ENCODE peak calls at places on chromosomes 2 and 18, in ten cellular contexts. One of them, this sample, is unnamed.

GRCh38 chr2:145764631-145765030 is 1244.7 kb upstream of the ZEB2 start:
- DNase-seq in HCT116: no peak
- DNase-seq in fibroblast of pulmonary artery: peak
- DNase-seq in left lung: peak
- DNase-seq in neural progenitor cell: no peak
- DNase-seq in mammary epithelial cell: no peak
- DNase-seq in BE2C: peak
- DNase-seq in endothelial cell: no peak
- DNase-seq in CD4-positive, alpha-beta T cell: no peak
- DNase-seq in chondrocyte: no peak
- DNase-seq in this sample: no peak

GRCh38 chr18:22505136-22505535 is 87.4 kb upstream of the CTAGE1 start:
- DNase-seq in HCT116: no peak
- DNase-seq in fibroblast of pulmonary artery: peak
- DNase-seq in left lung: no peak
- DNase-seq in neural progenitor cell: no peak
- DNase-seq in mammary epithelial cell: no peak
- DNase-seq in BE2C: no peak
- DNase-seq in endothelial cell: no peak
- DNase-seq in CD4-positive, alpha-beta T cell: no peak
- DNase-seq in chondrocyte: no peak
- DNase-seq in this sample: no peak

GRCh38 chr2:56464066-56464465 is 280.3 kb downstream of the CCDC85A start:
- DNase-seq in HCT116: no peak
- DNase-seq in fibroblast of pulmonary artery: no peak
- DNase-seq in left lung: no peak
- DNase-seq in neural progenitor cell: no peak
- DNase-seq in mammary epithelial cell: no peak
- DNase-seq in BE2C: no peak
- DNase-seq in endothelial cell: no peak
- DNase-seq in CD4-positive, alpha-beta T cell: no peak
- DNase-seq in chondrocyte: no peak
- DNase-seq in this sample: no peak

GRCh38 chr2:219643084-219643473 is 15.6 kb downstream of the SLC4A3 start:
- DNase-seq in HCT116: no peak
- DNase-seq in fibroblast of pulmonary artery: no peak
- DNase-seq in left lung: no peak
- DNase-seq in neural progenitor cell: no peak
- DNase-seq in mammary epithelial cell: no peak
- DNase-seq in BE2C: no peak
- DNase-seq in endothelial cell: no peak
- DNase-seq in CD4-positive, alpha-beta T cell: no peak
- DNase-seq in chondrocyte: no peak
- DNase-seq in this sample: no peak

GRCh38 chr18:74775239-74775638 is 177.6 kb downstream of the ZNF407 start:
- DNase-seq in HCT116: no peak
- DNase-seq in fibroblast of pulmonary artery: peak
- DNase-seq in left lung: no peak
- DNase-seq in neural progenitor cell: no peak
- DNase-seq in mammary epithelial cell: peak
- DNase-seq in BE2C: no peak
- DNase-seq in endothelial cell: no peak
- DNase-seq in CD4-positive, alpha-beta T cell: no peak
- DNase-seq in chondrocyte: no peak
- DNase-seq in this sample: no peak

GRCh38 chr2:130963849-130964793 is 127.4 kb downstream of the ARHGEF4 start:
- DNase-seq in HCT116: no peak
- DNase-seq in fibroblast of pulmonary artery: peak
- DNase-seq in left lung: no peak
- DNase-seq in neural progenitor cell: peak
- DNase-seq in mammary epithelial cell: no peak
- DNase-seq in BE2C: peak
- DNase-seq in endothelial cell: peak
- DNase-seq in CD4-positive, alpha-beta T cell: no peak
- DNase-seq in chondrocyte: no peak
- DNase-seq in this sample: no peak

GRCh38 chr2:191629001-191629453 is 48.9 kb upstream of the NABP1 start:
- DNase-seq in HCT116: no peak
- DNase-seq in fibroblast of pulmonary artery: no peak
- DNase-seq in left lung: no peak
- DNase-seq in neural progenitor cell: no peak
- DNase-seq in mammary epithelial cell: no peak
- DNase-seq in BE2C: no peak
- DNase-seq in endothelial cell: no peak
- DNase-seq in CD4-positive, alpha-beta T cell: no peak
- DNase-seq in chondrocyte: no peak
- DNase-seq in this sample: no peak

GRCh38 chr18:25651553-25651952 is 299.6 kb upstream of the ZNF521 start:
- DNase-seq in HCT116: no peak
- DNase-seq in fibroblast of pulmonary artery: no peak
- DNase-seq in left lung: no peak
- DNase-seq in neural progenitor cell: no peak
- DNase-seq in mammary epithelial cell: no peak
- DNase-seq in BE2C: no peak
- DNase-seq in endothelial cell: no peak
- DNase-seq in CD4-positive, alpha-beta T cell: no peak
- DNase-seq in chondrocyte: no peak
- DNase-seq in this sample: no peak

GRCh38 chr2:105458076-105458475 is 59.2 kb upstream of the FHL2 start:
- DNase-seq in HCT116: no peak
- DNase-seq in fibroblast of pulmonary artery: no peak
- DNase-seq in left lung: no peak
- DNase-seq in neural progenitor cell: no peak
- DNase-seq in mammary epithelial cell: no peak
- DNase-seq in BE2C: no peak
- DNase-seq in endothelial cell: no peak
- DNase-seq in CD4-positive, alpha-beta T cell: no peak
- DNase-seq in chondrocyte: no peak
- DNase-seq in this sample: no peak

GRCh38 chr2:105451571-105452140 is 52.8 kb upstream of the FHL2 start:
- DNase-seq in HCT116: no peak
- DNase-seq in fibroblast of pulmonary artery: no peak
- DNase-seq in left lung: no peak
- DNase-seq in neural progenitor cell: no peak
- DNase-seq in mammary epithelial cell: no peak
- DNase-seq in BE2C: no peak
- DNase-seq in endothelial cell: no peak
- DNase-seq in CD4-positive, alpha-beta T cell: no peak
- DNase-seq in chondrocyte: no peak
- DNase-seq in this sample: no peak

GRCh38 chr2:105455488-105455991 is 56.7 kb upstream of the FHL2 start:
- DNase-seq in HCT116: peak
- DNase-seq in fibroblast of pulmonary artery: peak
- DNase-seq in left lung: no peak
- DNase-seq in neural progenitor cell: no peak
- DNase-seq in mammary epithelial cell: peak
- DNase-seq in BE2C: peak
- DNase-seq in endothelial cell: no peak
- DNase-seq in CD4-positive, alpha-beta T cell: no peak
- DNase-seq in chondrocyte: no peak
- DNase-seq in this sample: no peak

GRCh38 chr2:105450495-105450894 is 51.6 kb upstream of the FHL2 start:
- DNase-seq in HCT116: no peak
- DNase-seq in fibroblast of pulmonary artery: no peak
- DNase-seq in left lung: no peak
- DNase-seq in neural progenitor cell: no peak
- DNase-seq in mammary epithelial cell: no peak
- DNase-seq in BE2C: no peak
- DNase-seq in endothelial cell: no peak
- DNase-seq in CD4-positive, alpha-beta T cell: no peak
- DNase-seq in chondrocyte: no peak
- DNase-seq in this sample: no peak

DNA sequence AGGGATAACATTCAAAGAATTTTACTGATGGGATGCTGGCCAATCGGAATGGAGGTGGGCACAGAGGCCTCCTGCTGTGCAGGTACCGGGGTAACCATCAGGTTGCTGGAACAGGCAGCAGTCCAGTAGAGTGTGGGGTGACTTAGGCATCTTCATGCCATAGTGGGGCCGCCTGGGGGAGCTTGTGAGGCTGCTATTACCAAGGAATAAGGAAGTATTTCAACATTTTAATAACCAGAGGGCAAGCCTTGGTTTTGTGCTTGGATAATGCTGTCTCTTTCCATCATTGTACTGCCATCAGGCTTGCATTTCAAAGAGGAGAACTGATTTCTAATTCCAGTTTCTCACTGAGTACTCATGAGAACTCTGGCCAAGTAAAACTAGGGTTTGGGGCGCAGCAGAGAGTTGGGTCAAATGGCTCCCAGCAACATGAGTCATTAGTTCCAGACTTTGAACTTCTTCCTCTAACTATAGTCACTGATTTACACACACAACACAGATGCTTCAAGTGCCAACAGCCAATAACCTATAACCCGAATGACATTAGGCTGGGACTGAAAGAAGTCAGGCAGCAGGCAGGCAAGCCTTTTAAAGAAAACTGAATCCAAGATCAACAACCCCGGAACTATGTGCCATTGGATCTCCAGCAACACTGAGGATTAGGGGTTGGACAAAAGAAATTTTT is 56.1 kb upstream of the FHL2 start:
- DNase-seq in HCT116: peak
- DNase-seq in fibroblast of pulmonary artery: peak
- DNase-seq in left lung: no peak
- DNase-seq in neural progenitor cell: peak
- DNase-seq in mammary epithelial cell: peak
- DNase-seq in BE2C: peak
- DNase-seq in endothelial cell: no peak
- DNase-seq in CD4-positive, alpha-beta T cell: no peak
- DNase-seq in chondrocyte: no peak
- DNase-seq in this sample: no peak
- TF ChIP-seq CTCF in HCT116: peak
- TF ChIP-seq CTCF in fibroblast of pulmonary artery: peak
- TF ChIP-seq CTCF in left lung: no peak
- TF ChIP-seq CTCF in neural progenitor cell: peak
- TF ChIP-seq CTCF in mammary epithelial cell: peak
- TF ChIP-seq CTCF in BE2C: peak
- TF ChIP-seq CTCF in endothelial cell: peak
- TF ChIP-seq CTCF in CD4-positive, alpha-beta T cell: no peak
- TF ChIP-seq CTCF in chondrocyte: peak
- TF ChIP-seq CTCF in this sample: no peak

GRCh38 chr2:216571909-216572513 is 61.2 kb upstream of the IGFBP2 start:
- DNase-seq in HCT116: no peak
- DNase-seq in fibroblast of pulmonary artery: no peak
- DNase-seq in left lung: no peak
- DNase-seq in neural progenitor cell: no peak
- DNase-seq in mammary epithelial cell: no peak
- DNase-seq in BE2C: no peak
- DNase-seq in endothelial cell: no peak
- DNase-seq in CD4-positive, alpha-beta T cell: no peak
- DNase-seq in chondrocyte: no peak
- DNase-seq in this sample: no peak

GRCh38 chr2:216574046-216574445 is 59.2 kb upstream of the IGFBP2 start:
- DNase-seq in HCT116: no peak
- DNase-seq in fibroblast of pulmonary artery: no peak
- DNase-seq in left lung: no peak
- DNase-seq in neural progenitor cell: no peak
- DNase-seq in mammary epithelial cell: no peak
- DNase-seq in BE2C: peak
- DNase-seq in endothelial cell: no peak
- DNase-seq in CD4-positive, alpha-beta T cell: no peak
- DNase-seq in chondrocyte: no peak
- DNase-seq in this sample: no peak

GRCh38 chr2:216571178-216571908 is 61.9 kb upstream of the IGFBP2 start:
- DNase-seq in HCT116: no peak
- DNase-seq in fibroblast of pulmonary artery: no peak
- DNase-seq in left lung: no peak
- DNase-seq in neural progenitor cell: no peak
- DNase-seq in mammary epithelial cell: no peak
- DNase-seq in BE2C: no peak
- DNase-seq in endothelial cell: no peak
- DNase-seq in CD4-positive, alpha-beta T cell: no peak
- DNase-seq in chondrocyte: no peak
- DNase-seq in this sample: no peak

GRCh38 chr2:216574586-216574985 is 58.6 kb upstream of the IGFBP2 start:
- DNase-seq in HCT116: no peak
- DNase-seq in fibroblast of pulmonary artery: no peak
- DNase-seq in left lung: no peak
- DNase-seq in neural progenitor cell: no peak
- DNase-seq in mammary epithelial cell: no peak
- DNase-seq in BE2C: no peak
- DNase-seq in endothelial cell: no peak
- DNase-seq in CD4-positive, alpha-beta T cell: no peak
- DNase-seq in chondrocyte: no peak
- DNase-seq in this sample: no peak

DNA sequence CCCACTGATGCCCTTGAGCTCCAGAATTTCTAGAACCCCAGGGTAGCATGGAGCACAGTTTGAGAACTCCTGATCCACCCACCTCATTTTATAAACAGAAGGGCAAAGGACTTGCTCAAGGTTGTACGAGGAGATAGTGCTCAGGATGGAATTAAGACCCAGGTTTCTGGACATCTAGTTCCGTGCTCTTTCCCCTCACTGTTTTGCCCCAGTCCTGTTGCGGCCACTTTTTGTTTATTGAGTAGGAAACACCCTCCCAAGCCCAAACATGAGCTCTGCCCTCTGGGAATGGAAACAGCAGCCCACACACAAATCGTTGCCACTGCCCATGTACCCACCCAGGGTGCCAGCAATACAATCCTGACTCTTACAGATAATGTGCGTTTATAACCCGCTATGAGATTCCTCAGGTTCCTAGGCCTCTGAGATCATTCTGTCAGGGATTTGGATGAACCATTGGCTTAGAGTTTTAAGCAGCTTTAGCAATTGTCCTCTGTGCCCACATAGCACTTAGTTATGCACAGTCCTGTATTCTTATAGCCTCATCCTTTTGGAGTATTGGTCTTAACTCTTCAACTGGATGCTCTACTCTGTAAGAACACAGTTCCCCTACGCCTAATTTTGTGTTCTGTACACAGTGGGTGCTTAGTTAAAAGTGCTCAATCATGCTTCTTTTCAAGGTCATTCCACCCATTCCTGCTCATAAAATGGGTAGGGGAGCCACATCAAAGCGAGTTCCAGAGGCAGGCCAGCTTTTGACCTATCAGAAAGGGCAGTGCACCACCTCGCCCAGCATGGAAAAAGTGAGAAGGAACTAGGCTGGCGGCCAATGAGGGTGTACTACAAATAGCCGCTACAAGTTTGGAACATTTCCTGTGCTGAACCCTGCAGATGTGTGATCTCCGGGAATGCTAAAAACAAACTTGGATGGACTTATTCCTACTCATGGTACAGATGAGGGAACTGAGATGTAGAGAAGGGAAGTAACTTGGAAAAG is 60.3 kb upstream of the IGFBP2 start:
- DNase-seq in HCT116: peak
- DNase-seq in fibroblast of pulmonary artery: peak
- DNase-seq in left lung: no peak
- DNase-seq in neural progenitor cell: no peak
- DNase-seq in mammary epithelial cell: no peak
- DNase-seq in BE2C: no peak
- DNase-seq in endothelial cell: no peak
- DNase-seq in CD4-positive, alpha-beta T cell: no peak
- DNase-seq in chondrocyte: no peak
- DNase-seq in this sample: peak
- TF ChIP-seq CTCF in HCT116: no peak
- TF ChIP-seq CTCF in fibroblast of pulmonary artery: no peak
- TF ChIP-seq CTCF in left lung: no peak
- TF ChIP-seq CTCF in neural progenitor cell: no peak
- TF ChIP-seq CTCF in mammary epithelial cell: no peak
- TF ChIP-seq CTCF in BE2C: no peak
- TF ChIP-seq CTCF in endothelial cell: no peak
- TF ChIP-seq CTCF in CD4-positive, alpha-beta T cell: no peak
- TF ChIP-seq CTCF in chondrocyte: no peak
- TF ChIP-seq CTCF in this sample: no peak

DNA sequence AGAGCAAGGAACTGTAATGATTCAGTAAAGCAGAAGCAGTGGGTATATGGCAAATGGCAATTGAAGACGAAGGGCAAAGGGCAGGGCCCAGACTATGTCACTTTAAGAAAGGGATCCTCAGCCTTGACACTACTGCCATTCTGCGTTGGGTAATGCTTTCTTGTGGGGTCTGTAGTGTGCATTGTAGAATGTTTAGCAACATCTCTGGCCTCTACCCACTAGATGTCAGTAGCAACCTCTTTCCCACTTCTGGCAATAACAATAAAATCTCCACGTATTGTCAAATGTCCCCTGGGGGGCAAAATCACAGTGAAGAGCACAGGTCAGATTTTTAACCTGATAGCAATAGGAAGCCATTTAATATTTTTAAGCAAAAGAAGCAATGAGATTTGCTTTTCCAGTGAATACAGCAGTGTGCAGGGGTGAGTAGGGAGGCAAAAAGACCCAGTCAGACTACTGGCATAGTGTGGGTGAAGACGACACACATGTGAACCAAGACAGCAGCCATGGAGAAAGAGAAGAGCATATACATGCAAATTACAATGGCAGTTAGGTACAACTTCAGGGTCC is 209.5 kb downstream of the DYM start:
- DNase-seq in HCT116: no peak
- DNase-seq in fibroblast of pulmonary artery: peak
- DNase-seq in left lung: no peak
- DNase-seq in neural progenitor cell: peak
- DNase-seq in mammary epithelial cell: no peak
- DNase-seq in BE2C: peak
- DNase-seq in endothelial cell: no peak
- DNase-seq in CD4-positive, alpha-beta T cell: no peak
- DNase-seq in chondrocyte: no peak
- DNase-seq in this sample: no peak
- TF ChIP-seq CTCF in HCT116: peak
- TF ChIP-seq CTCF in fibroblast of pulmonary artery: peak
- TF ChIP-seq CTCF in left lung: no peak
- TF ChIP-seq CTCF in neural progenitor cell: peak
- TF ChIP-seq CTCF in mammary epithelial cell: peak
- TF ChIP-seq CTCF in BE2C: peak
- TF ChIP-seq CTCF in endothelial cell: no peak
- TF ChIP-seq CTCF in CD4-positive, alpha-beta T cell: peak
- TF ChIP-seq CTCF in chondrocyte: peak
- TF ChIP-seq CTCF in this sample: no peak

GRCh38 chr2:72581560-72582181 is 244.2 kb downstream of the EXOC6B start:
- DNase-seq in HCT116: no peak
- DNase-seq in fibroblast of pulmonary artery: no peak
- DNase-seq in left lung: peak
- DNase-seq in neural progenitor cell: peak
- DNase-seq in mammary epithelial cell: no peak
- DNase-seq in BE2C: no peak
- DNase-seq in endothelial cell: peak
- DNase-seq in CD4-positive, alpha-beta T cell: no peak
- DNase-seq in chondrocyte: no peak
- DNase-seq in this sample: no peak
- TF ChIP-seq CTCF in HCT116: no peak
- TF ChIP-seq CTCF in fibroblast of pulmonary artery: no peak
- TF ChIP-seq CTCF in left lung: no peak
- TF ChIP-seq CTCF in neural progenitor cell: peak
- TF ChIP-seq CTCF in mammary epithelial cell: peak
- TF ChIP-seq CTCF in BE2C: peak
- TF ChIP-seq CTCF in endothelial cell: no peak
- TF ChIP-seq CTCF in CD4-positive, alpha-beta T cell: no peak
- TF ChIP-seq CTCF in chondrocyte: peak
- TF ChIP-seq CTCF in this sample: no peak

This sample was measured in suprapubic skin.